ENCODE peak calls at places on chromosomes 12 and 14, in nine cellular contexts. P is GM23248; L is left cardiac atrium; B is progenitor cell of endocrine pancreas; F is activated naive CD8-positive, alpha-beta T cell treated with anti-CD3 and anti-CD28 coated beads, Interleukin-2, amount 50 U/mL, for 16 hours; D is activated naive CD4-positive, alpha-beta T cell; Y is fibroblast of gingiva; J is SHP77 treated with DMSO at 0.1 percent for 48 hours; A is stimulated activated CD8-positive, alpha-beta memory T cell treated with anti-CD3 and anti-CD28 coated beads, Interleukin-4, amount 100 ng/mL, for 24 hours. O is an unnamed sample.

GRCh38 chr14:23154876-23155587 is 28.4 kb downstream of the SLC7A8 start:
- DNase-seq in B (no peak), L (peak; percentile 84), D (no peak), P (peak; percentile 95), A (no peak), F (no peak), Y (peak; percentile 94), J (no peak), O (peak; percentile 88)

GRCh38 chr14:104586832-104587620 is 7.5 kb downstream of the C14orf180 start:
- DNase-seq in B (no peak), D (no peak), F (no peak), P (peak; percentile 39), A (no peak), J (no peak), L (peak; percentile 72), Y (no peak), O (no peak)

GRCh38 chr14:69535230-69535848 is 39.3 kb downstream of the CCDC177 start:
- DNase-seq in F (no peak), Y (peak; percentile 43), J (peak; percentile 5), D (no peak), B (peak; percentile 34), P (peak; percentile 73), L (peak; percentile 42), A (no peak), O (peak; percentile 78)

GRCh38 chr12:107477018-107477417 is 208.6 kb upstream of the PWP1 start:
- DNase-seq in P (no peak), B (no peak), L (no peak), A (no peak), F (no peak), D (no peak), J (no peak), Y (no peak), O (no peak)

GRCh38 chr12:53844989-53845836 is 93.4 kb upstream of the HOXC13 start:
- DNase-seq in Y (peak; percentile 33), P (peak; percentile 84), L (no peak), J (no peak), F (no peak), D (no peak), B (no peak), A (no peak), O (peak; percentile 60)

GRCh38 chr12:15200703-15201102 is 20.5 kb downstream of the RERG start:
- DNase-seq in Y (no peak), L (no peak), A (no peak), B (no peak), D (no peak), F (no peak), P (no peak), J (no peak), O (no peak)

GRCh38 chr12:7642876-7643309 is 22.8 kb downstream of the APOBEC1 start:
- DNase-seq in D (no peak), J (no peak), P (peak; percentile 37), F (no peak), Y (no peak), L (no peak), A (peak; percentile 1), B (no peak), O (peak; percentile 18)

GRCh38 chr14:56202256-56202655 is 84.0 kb downstream of the PELI2 start:
- DNase-seq in L (no peak), F (no peak), D (no peak), P (no peak), A (no peak), B (no peak), J (no peak), Y (no peak), O (no peak)

GRCh38 chr12:87816186-87816585 is 213.0 kb downstream of the C12orf50 start:
- DNase-seq in L (no peak), Y (peak; percentile 78), P (peak; percentile 10), D (no peak), J (no peak), A (no peak), B (no peak), F (no peak), O (peak; percentile 88)

GRCh38 chr12:13299457-13299856 is 102.9 kb downstream of the EMP1 start:
- DNase-seq in A (no peak), Y (no peak), F (no peak), D (no peak), L (no peak), B (no peak), P (no peak), J (no peak), O (no peak)

GRCh38 chr12:56990648-56991318 is 15.6 kb downstream of the ZBTB39 start:
- DNase-seq in A (no peak), Y (no peak), L (no peak), B (no peak), F (no peak), D (no peak), P (no peak), J (no peak), O (no peak)

GRCh38 chr12:123720141-123720814 is 8.1 kb downstream of the ATP6V0A2 start:
- DNase-seq in F (no peak), L (no peak), J (no peak), B (no peak), D (no peak), Y (no peak), A (no peak), P (no peak), O (no peak)

GRCh38 chr14:103698380-103699260 is 16.6 kb downstream of the XRCC3 start:
- DNase-seq in Y (no peak), J (no peak), P (no peak), L (peak; percentile 24), D (no peak), F (no peak), A (no peak), B (no peak), O (no peak)

GRCh38 chr14:102075155-102075554 is 11.7 kb downstream of the HSP90AA1 start:
- DNase-seq in D (no peak), A (no peak), J (no peak), Y (no peak), B (no peak), L (no peak), F (no peak), P (no peak), O (no peak)

GRCh38 chr12:116920939-116921338 is 10.2 kb downstream of the FBXW8 start:
- DNase-seq in Y (no peak), D (no peak), B (no peak), A (no peak), J (no peak), L (no peak), P (no peak), F (no peak), O (no peak)

GRCh38 chr14:88985654-88986053 is 161.2 kb downstream of the TTC8 start:
- DNase-seq in A (no peak), P (no peak), J (no peak), D (no peak), B (no peak), F (no peak), L (no peak), Y (no peak), O (no peak)

GRCh38 chr12:89101440-89101839 is 250.9 kb downstream of the DUSP6 start:
- DNase-seq in F (no peak), L (no peak), Y (no peak), B (no peak), P (no peak), D (no peak), A (no peak), J (no peak), O (no peak)

GRCh38 chr12:9365296-9365695 is 157.1 kb upstream of the PZP start:
- DNase-seq in J (no peak), P (peak; percentile 51), D (no peak), B (no peak), L (no peak), Y (no peak), A (no peak), F (no peak), O (peak; percentile 6)

GRCh38 chr12:4615667-4616066 is 33.2 kb downstream of the AKAP3 start:
- DNase-seq in P (no peak), B (no peak), L (no peak), J (no peak), A (no peak), F (no peak), D (no peak), Y (no peak), O (no peak)

GRCh38 chr14:34098045-34098984 is 147.4 kb upstream of the EGLN3 start:
- DNase-seq in P (peak; percentile 63), Y (peak; percentile 18), A (no peak), L (no peak), B (no peak), D (no peak), J (peak; percentile 61), F (no peak), O (peak; percentile 72)

GRCh38 chr12:89880695-89881350 is 172.2 kb upstream of the ATP2B1 start:
- DNase-seq in B (no peak), D (no peak), A (no peak), Y (no peak), L (no peak), J (no peak), F (no peak), P (no peak), O (no peak)

GRCh38 chr12:98418357-98419075 is 96.9 kb upstream of the TMPO start:
- DNase-seq in F (no peak), P (peak; percentile 99), B (no peak), A (no peak), J (no peak), D (no peak), Y (peak; percentile 96), L (peak; percentile 88), O (peak; percentile 99)

GRCh38 chr12:53252349-53252916 is 15.7 kb upstream of the ESPL1 start:
- DNase-seq in F (no peak), A (peak; percentile 5), J (no peak), P (peak; percentile 68), Y (peak; percentile 26), B (no peak), L (peak; percentile 47), D (no peak), O (no peak)

GRCh38 chr12:53743277-53744129 is 8.3 kb downstream of the CISTR start:
- DNase-seq in J (peak; percentile 36), P (peak; percentile 65), A (peak; percentile 30), B (peak; percentile 57), L (peak; percentile 50), D (no peak), F (no peak), Y (peak; percentile 19), O (peak; percentile 87)

GRCh38 chr14:67710209-67710608 is 8.5 kb downstream of the RDH12 start:
- DNase-seq in J (no peak), L (no peak), F (no peak), P (no peak), B (no peak), A (no peak), Y (no peak), D (no peak), O (no peak)

GRCh38 chr14:69090187-69090789 is 62.6 kb downstream of the DCAF5 start:
- DNase-seq in F (no peak), B (no peak), D (no peak), P (peak; percentile 64), Y (no peak), L (no peak), A (peak; percentile 6), J (peak; percentile 8), O (peak; percentile 67)

GRCh38 chr14:32985881-32986280 is 47.2 kb downstream of the NPAS3 start:
- DNase-seq in D (no peak), B (no peak), Y (no peak), P (no peak), L (peak; percentile 26), J (peak; percentile 37), A (no peak), F (no peak), O (no peak)

GRCh38 chr14:62657376-62657775 is 387.9 kb downstream of the KCNH5 start:
- DNase-seq in P (no peak), A (no peak), J (no peak), B (no peak), L (no peak), F (no peak), Y (no peak), D (no peak), O (no peak)

GRCh38 chr12:118986043-118986442 is 4.7 kb downstream of the SRRM4 start:
- DNase-seq in J (no peak), A (no peak), F (no peak), P (no peak), Y (no peak), L (no peak), B (no peak), D (no peak), O (no peak)

GRCh38 chr14:22276913-22277816 is 311.9 kb downstream of the DAD1 start:
- DNase-seq in L (no peak), P (peak; percentile 30), D (no peak), J (no peak), F (no peak), Y (no peak), B (no peak), A (no peak), O (peak; percentile 64)

GRCh38 chr14:75566321-75566720 is 12.1 kb upstream of the FLVCR2 start:
- DNase-seq in Y (no peak), F (peak; percentile 73), B (no peak), L (no peak), J (no peak), D (peak; percentile 36), A (peak; percentile 74), P (peak; percentile 55), O (no peak)